ENCODE peak calls at places on chromosomes 6 and 20, in seven cellular contexts. Q, H, S, I, O, F and W are unnamed samples. For H3K4me1, the result is how much of the 10 kb centered on the place peaks cover.

GRCh38 chr6:56400273-56400672 is 152.9 kb upstream of the COL21A1 start:
- DNase-seq in Q (no peak), H (no peak), S (no peak), I (no peak), O (no peak), F (no peak), W (no peak)

GRCh38 chr6:30150671-30151395 is 10.2 kb downstream of the TRIM10 start:
- DNase-seq in Q (no peak), H (no peak), S (no peak), I (peak), O (no peak), F (no peak), W (no peak)

GRCh38 chr6:20038805-20039204 is 173.5 kb downstream of the MBOAT1 start:
- DNase-seq in Q (no peak), H (no peak), S (no peak), I (no peak), O (no peak), F (no peak), W (no peak)

GRCh38 chr6:108751851-108752732 is 96.1 kb upstream of the ARMC2 start:
- DNase-seq in Q (no peak), H (no peak), S (no peak), I (no peak), O (no peak), F (no peak), W (peak)

GRCh38 chr6:20559924-20560551 is 25.8 kb downstream of the CDKAL1 start:
- DNase-seq in Q (no peak), H (no peak), S (no peak), I (peak), O (no peak), F (no peak), W (no peak)

GRCh38 chr6:117210279-117210678 is 55.1 kb upstream of the VGLL2 start:
- DNase-seq in Q (no peak), H (no peak), S (no peak), I (no peak), O (no peak), F (no peak), W (no peak)

GRCh38 chr6:112027942-112028674 is 25.8 kb upstream of the CCN6 start:
- DNase-seq in Q (peak), H (no peak), S (no peak), I (peak), O (no peak), F (peak), W (no peak)

GRCh38 chr20:4896971-4897497 is 104.3 kb downstream of the SLC23A2 start:
- DNase-seq in Q (peak), H (peak), S (no peak), I (no peak), O (no peak), F (peak), W (no peak)

GRCh38 chr6:56040271-56040670 is 164.9 kb upstream of the BMP5 start:
- DNase-seq in Q (no peak), H (no peak), S (no peak), I (peak), O (no peak), F (no peak), W (no peak)

GRCh38 chr6:129893513-129894098 is 32.5 kb upstream of the TMEM244 start:
- DNase-seq in Q (no peak), H (peak), S (no peak), I (peak), O (no peak), F (no peak), W (no peak)

GRCh38 chr6:54085526-54085925 is 25.7 kb upstream of the MLIP start:
- DNase-seq in Q (no peak), H (no peak), S (peak), I (no peak), O (no peak), F (no peak), W (no peak)

GRCh38 chr6:116714296-116714695 is 33.3 kb downstream of the KPNA5 start:
- DNase-seq in Q (no peak), H (no peak), S (no peak), I (no peak), O (no peak), F (no peak), W (no peak)

GRCh38 chr6:130734161-130734560 is 93.0 kb upstream of the SMLR1 start:
- DNase-seq in Q (no peak), H (no peak), S (no peak), I (no peak), O (no peak), F (no peak), W (no peak)

GRCh38 chr20:58084966-58085365 is 143.5 kb downstream of the ANKRD60 start:
- DNase-seq in Q (no peak), H (no peak), S (no peak), I (no peak), O (no peak), F (no peak), W (no peak)

GRCh38 chr20:38211200-38212097 is 46.4 kb upstream of the TGM2 start:
- DNase-seq in Q (no peak), H (no peak), S (peak), I (no peak), O (no peak), F (no peak), W (no peak)

GRCh38 chr6:108616973-108617372 is 56.3 kb downstream of the FOXO3 start:
- DNase-seq in Q (no peak), H (no peak), S (no peak), I (no peak), O (no peak), F (no peak), W (no peak)

GRCh38 chr6:125165256-125165655 is 11.7 kb downstream of the TPD52L1 start:
- DNase-seq in Q (no peak), H (no peak), S (no peak), I (no peak), O (no peak), F (no peak), W (no peak)

GRCh38 chr6:75065524-75065923 is 140.3 kb downstream of the COL12A1 start:
- DNase-seq in Q (no peak), H (no peak), S (no peak), I (peak), O (no peak), F (no peak), W (no peak)

GRCh38 chr6:43097098-43097489 is 21.0 kb downstream of the PTK7 start:
- DNase-seq in Q (no peak), H (no peak), S (no peak), I (no peak), O (no peak), F (no peak), W (no peak)

GRCh38 chr20:4840831-4841230 is 119.1 kb downstream of the PRND start:
- DNase-seq in Q (no peak), H (peak), S (peak), I (no peak), O (no peak), F (no peak), W (no peak)

GRCh38 chr6:48240287-48240686 is 129.3 kb upstream of the PTCHD4 start:
- DNase-seq in Q (no peak), H (no peak), S (no peak), I (no peak), O (no peak), F (no peak), W (no peak)

GRCh38 chr6:114796576-114796975 is 453.8 kb upstream of the HS3ST5 start:
- DNase-seq in Q (no peak), H (peak), S (no peak), I (no peak), O (no peak), F (no peak), W (no peak)

GRCh38 chr6:39951716-39952115 is 17.5 kb upstream of the MOCS1 start:
- DNase-seq in Q (no peak), H (no peak), S (no peak), I (peak), O (no peak), F (no peak), W (no peak)

GRCh38 chr6:27608916-27609883 is 136.3 kb upstream of the ZNF184 start:
- DNase-seq in Q (no peak), H (peak), S (no peak), I (peak), O (no peak), F (no peak), W (peak)

GRCh38 chr6:55255061-55255571 is 72.2 kb upstream of the GFRAL start:
- DNase-seq in Q (no peak), H (no peak), S (no peak), I (no peak), O (no peak), F (no peak), W (no peak)

GRCh38 chr6:64988148-64988547 is 718.9 kb downstream of the EYS start:
- DNase-seq in Q (no peak), H (no peak), S (no peak), I (no peak), O (no peak), F (no peak), W (no peak)

GRCh38 chr6:90107721-90108364 is 188.8 kb downstream of the BACH2 start:
- DNase-seq in Q (no peak), H (no peak), S (no peak), I (no peak), O (no peak), F (no peak), W (no peak)

GRCh38 chr6:11609324-11610071 is 71.9 kb downstream of the TMEM170B start:
- DNase-seq in Q (no peak), H (no peak), S (peak), I (peak), O (no peak), F (no peak), W (no peak)

GRCh38 chr6:32170294-32170693 is 5.6 kb downstream of the AGPAT1 start:
- DNase-seq in Q (no peak), H (no peak), S (no peak), I (no peak), O (no peak), F (no peak), W (no peak)

GRCh38 chr20:33091693-33092092 is 12.2 kb downstream of the BPIFB4 start:
- DNase-seq in Q (no peak), H (no peak), S (no peak), I (no peak), O (no peak), F (no peak), W (no peak)

GRCh38 chr6:151627689-151628444 is 134.1 kb downstream of the CCDC170 start:
- DNase-seq in Q (no peak), H (no peak), S (no peak), I (no peak), O (no peak), F (no peak), W (no peak)

GRCh38 chr20:19252670-19253120 is 40.3 kb downstream of the SLC24A3 start:
- DNase-seq in Q (no peak), H (no peak), S (no peak), I (peak), O (peak), F (no peak), W (no peak)

GRCh38 chr6:5746392-5747140 is 260.2 kb downstream of the NRN1 start:
- DNase-seq in Q (no peak), H (peak), S (no peak), I (no peak), O (no peak), F (no peak), W (no peak)

GRCh38 chr6:168627798-168628551 is 187.0 kb downstream of the SMOC2 start:
- DNase-seq in Q (no peak), H (no peak), S (no peak), I (no peak), O (no peak), F (no peak), W (no peak)

GRCh38 chr6:4388675-4389074 is 253.3 kb upstream of the ECI2 start:
- DNase-seq in Q (no peak), H (no peak), S (no peak), I (no peak), O (no peak), F (no peak), W (no peak)

GRCh38 chr6:72525821-72526550 is 95.9 kb upstream of the KCNQ5 start:
- DNase-seq in Q (no peak), H (no peak), S (no peak), I (no peak), O (no peak), F (no peak), W (no peak)

GRCh38 chr6:121951918-121952379 is 447.5 kb upstream of the HSF2 start:
- DNase-seq in Q (no peak), H (no peak), S (no peak), I (peak), O (no peak), F (no peak), W (peak)

GRCh38 chr6:88561974-88562736 is 396.0 kb upstream of the CNR1 start:
- DNase-seq in Q (no peak), H (no peak), S (no peak), I (no peak), O (no peak), F (no peak), W (no peak)
- H3K27ac ChIP-seq in Q (no peak), H (no peak), S (no peak), I (no peak), O (peak), F (no peak), W (no peak)

GRCh38 chr6:15425947-15426346 is 180.1 kb downstream of the JARID2 start:
- DNase-seq in Q (no peak), H (no peak), S (no peak), I (no peak), O (no peak), F (no peak), W (no peak)
- H3K4me1 ChIP-seq in Q (under half), H (under half), S (half or more), I (under half), O (under half), F (under half), W (under half)

DNA sequence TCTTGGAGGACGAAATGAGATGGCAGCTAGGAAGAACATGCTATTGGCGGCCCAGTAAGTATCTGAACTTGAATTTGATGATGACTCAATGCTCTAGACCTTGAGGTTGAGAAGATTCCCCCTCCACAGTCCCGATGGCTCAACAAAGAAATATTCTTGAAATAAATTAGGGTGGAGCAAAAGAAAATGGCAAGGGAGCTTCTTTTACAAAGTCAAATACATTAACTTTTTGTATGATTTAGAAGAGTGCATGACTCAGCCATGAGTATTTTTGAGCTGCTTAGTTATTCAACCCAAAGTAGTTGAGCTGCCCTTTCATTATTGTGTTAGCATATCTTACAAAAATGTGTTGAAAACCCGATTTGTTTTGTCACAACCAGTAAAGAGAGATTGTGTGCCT is 7.6 kb downstream of the TFAP2C start:
- DNase-seq in Q (no peak), H (no peak), S (no peak), I (no peak), O (no peak), F (no peak), W (no peak)
- H3K27ac ChIP-seq in Q (no peak), H (no peak), S (no peak), I (no peak), O (no peak), F (no peak), W (no peak)

DNA sequence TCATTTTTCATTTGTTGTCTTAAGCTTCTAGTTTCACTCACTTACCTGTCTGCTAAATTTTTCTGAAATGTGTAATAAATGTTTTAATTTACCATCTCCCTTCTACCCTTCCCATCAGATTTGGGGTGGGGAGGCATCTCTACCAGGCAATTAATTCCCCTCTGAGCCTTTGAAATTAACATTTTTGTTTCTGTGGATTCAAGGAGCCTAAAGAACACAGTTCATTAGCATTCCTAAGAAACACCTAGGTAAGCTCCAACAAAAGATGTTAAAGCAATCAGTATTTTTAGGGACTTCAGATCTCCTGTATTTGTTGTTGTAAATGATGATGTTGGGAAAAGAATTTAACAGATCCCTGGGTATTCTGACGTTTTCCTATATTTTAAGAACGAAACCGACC is 6.6 kb downstream of the TOP1 start:
- DNase-seq in Q (no peak), H (no peak), S (no peak), I (no peak), O (no peak), F (no peak), W (no peak)
- H3K4me1 ChIP-seq in Q (half or more), H (half or more), S (half or more), I (under half), O (half or more), F (half or more), W (under half)

GRCh38 chr6:170305772-170306323 is 710 bp upstream of the FAM120B start:
- DNase-seq in Q (no peak), H (no peak), S (no peak), I (no peak), O (no peak), F (no peak), W (no peak)
- H3K27ac ChIP-seq in Q (peak), H (no peak), S (peak), I (peak), O (peak), F (peak), W (peak)

DNA sequence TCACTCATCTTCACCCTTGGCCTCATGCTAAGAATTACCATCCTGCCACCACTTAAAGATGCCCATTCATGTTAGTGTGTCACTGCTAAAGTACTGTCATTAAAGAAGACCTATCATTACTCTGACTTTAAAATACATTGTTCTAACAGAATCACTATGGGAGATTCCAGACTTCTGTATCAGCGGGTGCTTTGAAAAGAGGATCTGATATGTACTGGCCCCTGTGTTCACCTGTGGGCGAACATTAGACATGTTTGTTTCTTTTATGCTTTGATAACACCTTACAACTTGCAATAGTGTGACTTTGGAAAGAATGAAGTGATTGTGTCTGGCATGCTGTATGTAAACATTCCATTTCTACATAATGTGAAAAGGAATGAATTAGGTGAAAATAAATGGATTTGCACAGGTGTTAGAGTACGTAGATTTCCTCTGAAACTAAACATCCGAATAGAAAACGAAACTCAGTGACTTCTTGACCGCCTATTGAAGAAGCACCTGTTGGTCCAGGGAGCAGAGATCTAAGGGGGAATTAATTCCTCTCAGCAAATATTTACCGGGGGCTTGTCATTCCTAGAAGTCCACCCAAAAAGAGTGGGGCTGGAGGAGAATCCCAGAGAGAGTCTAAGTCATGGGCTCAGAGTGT is 132.3 kb downstream of the CARMIL1 start:
- DNase-seq in Q (no peak), H (no peak), S (no peak), I (no peak), O (no peak), F (no peak), W (no peak)
- H3K4me1 ChIP-seq in Q (under half), H (under half), S (under half), I (under half), O (under half), F (under half), W (under half)

GRCh38 chr6:1574895-1575212 is 34.9 kb upstream of the FOXC1 start:
- DNase-seq in Q (no peak), H (no peak), S (no peak), I (no peak), O (no peak), F (no peak), W (no peak)

GRCh38 chr6:1577146-1577680 is 32.5 kb upstream of the FOXC1 start:
- DNase-seq in Q (no peak), H (no peak), S (no peak), I (no peak), O (no peak), F (no peak), W (no peak)

GRCh38 chr6:1576711-1577110 is 33.0 kb upstream of the FOXC1 start:
- DNase-seq in Q (no peak), H (no peak), S (no peak), I (no peak), O (no peak), F (no peak), W (no peak)

GRCh38 chr6:1575213-1576041 is 34.3 kb upstream of the FOXC1 start:
- DNase-seq in Q (no peak), H (no peak), S (peak), I (peak), O (no peak), F (no peak), W (no peak)

GRCh38 chr6:1576166-1576565 is 33.5 kb upstream of the FOXC1 start:
- DNase-seq in Q (no peak), H (no peak), S (no peak), I (no peak), O (no peak), F (no peak), W (no peak)
- H3K27ac ChIP-seq in Q (no peak), H (no peak), S (no peak), I (no peak), O (no peak), F (no peak), W (peak)